ENCODE peak calls at places on chromosome 3, in ten cellular contexts. M is T-cell; R is germinal center; I is naive thymus-derived CD8-positive, alpha-beta T cell; K is activated CD4-positive, alpha-beta T cell treated with anti-CD3 and anti-CD28 coated beads, Interleukin-2, amount 10 ng/mL, durations not matched to agents 7 days and 5 days; A is activated CD8-positive, alpha-beta memory T cell treated with anti-CD3 and anti-CD28 coated beads, Interleukin-2, amount 10 ng/mL, durations not matched to agents 7 days and 5 days; Z is NCI-H748 treated with DMSO at 0.1 percent for 48 hours; T is ureter; S is hippocampal formation; Y is HTR-8/SVneo. F is an unnamed sample.

GRCh38 chr3:10763248-10763620 is 52.8 kb upstream of the SLC6A11 start:
- DNase-seq in M (no peak), R (no peak), I (no peak), K (no peak), A (no peak), Z (no peak), T (no peak), S (no peak), Y (no peak), F (no peak)

GRCh38 chr3:18444597-18445420 is 19.7 kb upstream of the SATB1 start:
- DNase-seq in M (peak; percentile 78), R (peak; percentile 82), I (peak; percentile 92), K (peak; percentile 89), A (peak; percentile 85), Z (peak; percentile 35), T (peak; percentile 66), S (peak; percentile 51), Y (no peak), F (no peak)

GRCh38 chr3:72820405-72820804 is 27.8 kb downstream of the SHQ1 start:
- DNase-seq in M (no peak), R (peak; percentile 20), I (no peak), K (no peak), A (no peak), Z (no peak), T (peak; percentile 55), S (no peak), Y (peak; percentile 6), F (peak; percentile 81)

GRCh38 chr3:140147965-140148490 is 213.0 kb downstream of the CLSTN2 start:
- DNase-seq in M (no peak), R (no peak), I (no peak), K (no peak), A (no peak), Z (no peak), T (no peak), S (no peak), Y (no peak), F (no peak)

GRCh38 chr3:13662238-13662847 is 113.4 kb downstream of the FBLN2 start:
- DNase-seq in M (no peak), R (no peak), I (no peak), K (no peak), A (no peak), Z (no peak), T (no peak), S (no peak), Y (no peak), F (no peak)

GRCh38 chr3:60025071-60026055 is 975.5 kb upstream of the CFAP20DC start:
- DNase-seq in M (no peak), R (no peak), I (no peak), K (no peak), A (no peak), Z (no peak), T (no peak), S (no peak), Y (no peak), F (no peak)

GRCh38 chr3:174208161-174208560 is 651.0 kb upstream of the NAALADL2 start:
- DNase-seq in M (no peak), R (no peak), I (no peak), K (no peak), A (no peak), Z (no peak), T (no peak), S (no peak), Y (no peak), F (no peak)

GRCh38 chr3:78794431-78794830 is 973.4 kb downstream of the ROBO1 start:
- DNase-seq in M (no peak), R (no peak), I (no peak), K (no peak), A (no peak), Z (no peak), T (no peak), S (no peak), Y (no peak), F (no peak)

GRCh38 chr3:114121996-114122709 is 56.7 kb downstream of the DRD3 start:
- DNase-seq in M (no peak), R (no peak), I (no peak), K (no peak), A (no peak), Z (peak; percentile 31), T (no peak), S (no peak), Y (no peak), F (peak; percentile 84)

GRCh38 chr3:28467414-28467813 is 118.8 kb upstream of the AZI2 start:
- DNase-seq in M (no peak), R (no peak), I (no peak), K (no peak), A (peak; percentile 41), Z (no peak), T (no peak), S (no peak), Y (no peak), F (no peak)

GRCh38 chr3:79162653-79163052 is 605.1 kb downstream of the ROBO1 start:
- DNase-seq in M (no peak), R (no peak), I (no peak), K (no peak), A (no peak), Z (no peak), T (no peak), S (no peak), Y (no peak), F (no peak)

GRCh38 chr3:55485208-55485791 is 1.8 kb downstream of the WNT5A start:
- DNase-seq in M (no peak), R (peak; percentile 85), I (no peak), K (peak; percentile 36), A (peak; percentile 48), Z (peak; percentile 64), T (peak; percentile 82), S (peak; percentile 72), Y (peak; percentile 83), F (no peak)

GRCh38 chr3:112649478-112649735 is 8.5 kb upstream of the CCDC80 start:
- DNase-seq in M (no peak), R (no peak), I (no peak), K (no peak), A (no peak), Z (no peak), T (no peak), S (no peak), Y (no peak), F (no peak)

GRCh38 chr3:17119198-17120072 is 234.7 kb downstream of the PLCL2 start:
- DNase-seq in M (no peak), R (no peak), I (no peak), K (no peak), A (no peak), Z (no peak), T (no peak), S (no peak), Y (no peak), F (no peak)

GRCh38 chr3:46926039-46926438 is 48.5 kb downstream of the PTH1R start:
- DNase-seq in M (no peak), R (no peak), I (no peak), K (no peak), A (no peak), Z (no peak), T (no peak), S (no peak), Y (no peak), F (no peak)

GRCh38 chr3:190019020-190019419 is 101.7 kb downstream of the P3H2 start:
- DNase-seq in M (no peak), R (no peak), I (no peak), K (no peak), A (no peak), Z (no peak), T (no peak), S (no peak), Y (no peak), F (no peak)

GRCh38 chr3:25558106-25558505 is 106.6 kb downstream of the TOP2B start:
- DNase-seq in M (no peak), R (no peak), I (no peak), K (no peak), A (no peak), Z (no peak), T (no peak), S (no peak), Y (no peak), F (no peak)

GRCh38 chr3:59498995-59499394 is 449.2 kb upstream of the CFAP20DC start:
- DNase-seq in M (no peak), R (no peak), I (no peak), K (no peak), A (no peak), Z (no peak), T (no peak), S (no peak), Y (no peak), F (no peak)

F was measured in pulmonary artery endothelial cell.